ENCODE peak calls at places on chromosomes 2 and 18, in five cellular contexts. J is IMR-90, K is A549, M is GM12878, P is K562. U is an unnamed sample.

GRCh38 chr2:241300000-241300399 is 15.5 kb downstream of the HDLBP start:
- DNase-seq in J (no peak), K (no peak), M (no peak), P (peak), U (no peak)

GRCh38 chr18:21740724-21741510 is at the start of gene MIB1:
- DNase-seq in J (peak), K (peak), M (peak), P (peak), U (peak)

GRCh38 chr2:45289997-45290673 is 280.9 kb upstream of the SIX2 start:
- DNase-seq in J (peak), K (no peak), M (peak), P (no peak), U (no peak)

GRCh38 chr2:239595711-239596110 is 194.9 kb upstream of the HDAC4 start:
- DNase-seq in J (no peak), K (no peak), M (no peak), P (no peak), U (no peak)

GRCh38 chr18:10519366-10519765 is 6.5 kb upstream of the NAPG start:
- DNase-seq in J (peak), K (no peak), M (no peak), P (no peak), U (no peak)

GRCh38 chr2:29100564-29100963 is 14.7 kb upstream of the CLIP4 start:
- DNase-seq in J (no peak), K (no peak), M (no peak), P (no peak), U (no peak)

GRCh38 chr2:67516899-67517530 is 119.9 kb downstream of the ETAA1 start:
- DNase-seq in J (peak), K (no peak), M (no peak), P (no peak), U (no peak)

GRCh38 chr2:218032336-218033171 is 29.8 kb upstream of the TNS1 start:
- DNase-seq in J (no peak), K (no peak), M (no peak), P (no peak), U (peak)

GRCh38 chr2:225100269-225100668 is 58.0 kb upstream of the DOCK10 start:
- DNase-seq in J (peak), K (peak), M (no peak), P (no peak), U (no peak)

GRCh38 chr2:68362069-68362468 is 3.0 kb upstream of the PLEK start:
- DNase-seq in J (peak), K (peak), M (peak), P (peak), U (peak)

GRCh38 chr18:44938396-44939036 is 257.8 kb downstream of the SETBP1 start:
- DNase-seq in J (no peak), K (no peak), M (no peak), P (no peak), U (peak)

GRCh38 chr18:79360933-79361332 is 34.8 kb upstream of the NFATC1 start:
- DNase-seq in J (no peak), K (no peak), M (no peak), P (no peak), U (no peak)

GRCh38 chr18:9766076-9766481 is 58.0 kb downstream of the RAB31 start:
- DNase-seq in J (no peak), K (no peak), M (no peak), P (no peak), U (no peak)

GRCh38 chr2:86020984-86021383 is 84.7 kb downstream of the POLR1A start:
- DNase-seq in J (peak), K (no peak), M (no peak), P (no peak), U (no peak)

GRCh38 chr2:112795720-112796119 is 11.4 kb upstream of the IL1A start:
- DNase-seq in J (no peak), K (no peak), M (no peak), P (no peak), U (no peak)

GRCh38 chr18:49898421-49898820 is 85.1 kb upstream of the ACAA2 start:
- DNase-seq in J (peak), K (peak), M (no peak), P (peak), U (no peak)

GRCh38 chr18:10715791-10716190 is 190.0 kb downstream of the NAPG start:
- DNase-seq in J (peak), K (peak), M (no peak), P (no peak), U (no peak)

GRCh38 chr2:150169230-150169629 is 318.2 kb downstream of the RND3 start:
- DNase-seq in J (peak), K (no peak), M (no peak), P (no peak), U (no peak)

GRCh38 chr2:10220516-10221391 is 82.0 kb upstream of the HPCAL1 start:
- DNase-seq in J (peak), K (no peak), M (no peak), P (peak), U (peak)

GRCh38 chr2:196927318-196928225 is 1.1 kb upstream of the PGAP1 start:
- DNase-seq in J (peak), K (no peak), M (no peak), P (no peak), U (no peak)

GRCh38 chr2:161044095-161044874 is 115.9 kb upstream of the TANK start:
- DNase-seq in J (peak), K (no peak), M (no peak), P (no peak), U (no peak)

GRCh38 chr2:210762604-210763588 is 206.5 kb downstream of the CPS1 start:
- DNase-seq in J (no peak), K (no peak), M (no peak), P (no peak), U (no peak)

GRCh38 chr18:9989481-9989880 is 75.7 kb downstream of the VAPA start:
- DNase-seq in J (no peak), K (no peak), M (no peak), P (no peak), U (no peak)

GRCh38 chr2:237895544-237896506 is 36.4 kb downstream of the RAMP1 start:
- DNase-seq in J (no peak), K (no peak), M (no peak), P (no peak), U (peak)

GRCh38 chr2:168851674-168852320 is 38.4 kb downstream of the SPC25 start:
- DNase-seq in J (peak), K (no peak), M (no peak), P (peak), U (no peak)

GRCh38 chr2:71609958-71610357 is 156.6 kb downstream of the DYSF start:
- DNase-seq in J (peak), K (peak), M (no peak), P (no peak), U (peak)
- TF ChIP-seq CTCF in J (peak), K (peak), M (no peak), P (peak), U (peak)

DNA sequence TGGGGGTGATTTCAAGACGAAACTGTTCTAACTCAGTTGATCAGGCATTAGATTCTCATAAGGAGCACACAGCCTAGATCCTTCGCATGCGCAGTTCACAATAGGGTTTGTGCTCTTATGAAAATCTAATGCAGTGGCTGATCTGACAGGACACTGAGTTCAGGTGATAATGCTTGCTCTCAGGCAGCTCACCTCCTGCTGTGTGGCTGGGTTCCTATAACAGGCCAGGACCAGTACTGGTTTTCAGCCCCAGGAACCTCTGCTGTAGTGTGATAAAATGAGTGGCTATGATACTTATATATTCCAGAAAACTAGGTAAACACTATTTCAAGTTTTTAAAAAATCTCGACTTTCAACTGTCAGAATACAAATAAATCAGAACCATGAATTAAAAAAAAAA is 271.4 kb downstream of the GALNT13 start:
- DNase-seq in J (no peak), K (no peak), M (no peak), P (no peak), U (no peak)
- TF ChIP-seq RCOR1 in J (no peak), K (no peak), M (no peak), P (no peak), U (no peak)

DNA sequence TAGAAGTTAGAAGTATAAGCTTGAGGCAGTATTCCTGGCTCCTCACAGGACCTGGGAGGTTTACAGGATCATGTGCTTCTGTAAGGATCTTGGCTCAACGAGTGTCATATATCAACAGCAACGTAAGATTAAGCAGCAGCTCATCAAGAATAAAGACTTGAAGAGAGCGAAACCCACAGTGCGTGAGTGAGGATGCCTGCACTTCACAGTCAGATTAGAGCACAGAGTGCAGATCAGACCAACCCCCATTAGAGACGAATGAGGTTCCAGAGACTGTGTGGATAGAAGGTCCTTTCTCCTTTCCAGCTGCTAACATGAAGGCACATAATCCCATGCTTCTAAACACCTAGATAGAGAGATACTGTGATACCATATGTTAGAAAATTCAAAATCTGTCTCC is 1656.8 kb upstream of the NXPH2 start:
- DNase-seq in J (no peak), K (no peak), M (no peak), P (no peak), U (no peak)
- TF ChIP-seq CTCF in J (no peak), K (no peak), M (no peak), P (no peak), U (no peak)

GRCh38 chr2:174585111-174585510 is 12.5 kb downstream of the WIPF1 start:
- DNase-seq in J (peak), K (no peak), M (no peak), P (no peak), U (no peak)
- TF ChIP-seq RCOR1 in J (no peak), K (no peak), M (no peak), P (no peak), U (no peak)

GRCh38 chr2:145044506-145044905 is 524.6 kb upstream of the ZEB2 start:
- DNase-seq in J (no peak), K (no peak), M (no peak), P (no peak), U (no peak)

GRCh38 chr2:145047554-145047953 is 527.6 kb upstream of the ZEB2 start:
- DNase-seq in J (no peak), K (no peak), M (no peak), P (no peak), U (no peak)

GRCh38 chr2:145049475-145049874 is 529.6 kb upstream of the ZEB2 start:
- DNase-seq in J (no peak), K (no peak), M (no peak), P (no peak), U (no peak)
- TF ChIP-seq CTCF in J (no peak), K (no peak), M (no peak), P (no peak), U (no peak)

GRCh38 chr2:230128943-230129342 is 60.2 kb upstream of the SLC16A14 start:
- DNase-seq in J (peak), K (no peak), M (no peak), P (no peak), U (no peak)
- TF ChIP-seq RCOR1 in J (no peak), K (no peak), M (no peak), P (no peak), U (no peak)

DNA sequence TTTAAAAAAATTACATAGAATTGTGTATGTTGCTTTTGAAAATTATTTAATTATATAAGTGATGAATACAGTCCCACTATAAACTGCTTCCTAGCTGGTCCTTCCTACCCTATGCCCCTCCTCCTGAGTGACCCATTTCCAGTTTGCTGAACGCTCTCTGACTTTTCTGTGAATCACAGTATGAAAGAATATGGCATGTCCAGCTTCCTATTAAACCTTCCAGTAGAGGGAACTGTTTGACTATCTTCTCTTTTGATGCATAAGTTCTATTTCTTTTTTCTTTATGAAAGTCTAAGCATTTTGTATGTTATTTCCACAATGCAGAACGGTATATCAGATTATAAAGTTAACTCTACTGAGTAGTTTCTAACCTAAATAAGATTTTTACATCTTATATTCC is 41.3 kb downstream of the PSMG2 start:
- DNase-seq in J (peak), K (peak), M (no peak), P (no peak), U (peak)
- TF ChIP-seq CTCF in J (peak), K (peak), M (peak), P (peak), U (peak)

GRCh38 chr2:227862741-227863588 is 8.5 kb upstream of the DAW1 start:
- DNase-seq in J (peak), K (peak), M (no peak), P (no peak), U (no peak)

GRCh38 chr2:227862227-227862740 is 9.1 kb upstream of the DAW1 start:
- DNase-seq in J (peak), K (peak), M (no peak), P (peak), U (peak)

GRCh38 chr2:227864161-227864756 is 7.2 kb upstream of the DAW1 start:
- DNase-seq in J (peak), K (no peak), M (no peak), P (no peak), U (no peak)

GRCh38 chr2:227867386-227867785 is 4.0 kb upstream of the DAW1 start:
- DNase-seq in J (no peak), K (no peak), M (no peak), P (no peak), U (no peak)

DNA sequence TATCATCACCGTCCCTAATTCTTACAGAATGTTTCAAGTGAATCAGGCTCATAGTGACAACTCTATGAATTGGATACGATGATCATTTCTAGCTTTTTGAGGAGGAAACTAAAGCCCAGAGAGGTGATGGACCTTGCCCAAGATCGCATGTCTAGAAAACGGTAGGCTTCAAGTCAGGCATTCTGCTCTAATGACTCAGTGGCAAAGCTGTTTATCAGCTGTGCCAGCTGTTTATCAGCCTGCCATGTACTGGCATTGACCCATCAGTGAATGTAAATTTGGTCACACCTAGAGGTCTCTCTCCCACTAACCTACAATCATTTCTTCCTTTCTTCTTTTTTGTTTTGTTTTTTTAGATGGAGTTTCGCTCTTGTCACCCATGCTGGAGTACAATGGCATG is 6.2 kb upstream of the DAW1 start:
- DNase-seq in J (no peak), K (no peak), M (no peak), P (no peak), U (no peak)
- TF ChIP-seq RCOR1 in J (no peak), K (no peak), M (no peak), P (no peak), U (no peak)